ENCODE peak calls at places on chromosomes 7 and 10, in nine cellular contexts. X is endodermal cell, W is A673, A is astrocyte, Y is transverse colon, K is A549, Q is sigmoid colon, N is left ventricle myocardium inferior, T is tibial artery. U is an unnamed sample.

GRCh38 chr10:103660364-103661197 is 167.1 kb downstream of the NEURL1 start:
- DNase-seq in X (no peak), T (peak; percentile 79), Q (peak; percentile 78), K (no peak), W (peak; percentile 36), Y (no peak), A (no peak), N (peak; percentile 39), U (no peak)

GRCh38 chr7:124088590-124088989 is 55.7 kb upstream of the TMEM229A start:
- DNase-seq in T (no peak), Q (no peak), K (no peak), W (no peak), Y (no peak), N (no peak), X (no peak), A (peak; percentile 1), U (no peak)

GRCh38 chr7:116509982-116510579 is 10.5 kb downstream of the CAV2 start:
- DNase-seq in T (no peak), N (no peak), X (no peak), Y (no peak), K (no peak), W (no peak), A (no peak), Q (no peak), U (no peak)

GRCh38 chr10:91551856-91552255 is 81.0 kb downstream of the PPP1R3C start:
- DNase-seq in W (peak; percentile 78), X (peak; percentile 91), N (peak; percentile 37), T (no peak), A (peak; percentile 47), Q (no peak), Y (no peak), K (peak; percentile 35), U (no peak)

GRCh38 chr10:125041856-125042506 is 100.1 kb downstream of the ZRANB1 start:
- DNase-seq in T (no peak), A (no peak), W (peak; percentile 81), K (no peak), X (no peak), Y (no peak), Q (no peak), N (no peak), U (no peak)

GRCh38 chr10:132701099-132701845 is 84.7 kb downstream of the NKX6-2 start:
- DNase-seq in Y (no peak), W (no peak), N (peak; percentile 9), Q (peak; percentile 59), K (no peak), A (no peak), T (peak; percentile 57), X (peak; percentile 38), U (peak; percentile 40)

GRCh38 chr10:729213-729612 is 39.7 kb upstream of the DIP2C start:
- DNase-seq in Y (no peak), N (no peak), Q (no peak), K (no peak), A (no peak), X (no peak), T (no peak), W (no peak), U (no peak)

GRCh38 chr10:118251791-118252190 is 90.3 kb downstream of the FAM204A start:
- DNase-seq in A (peak; percentile 4), W (no peak), Y (no peak), X (no peak), Q (no peak), T (no peak), K (no peak), N (no peak), U (no peak)

GRCh38 chr7:135160858-135161653 is 9.5 kb downstream of the CYREN start:
- DNase-seq in T (no peak), Y (no peak), Q (no peak), X (no peak), W (no peak), N (no peak), A (no peak), K (no peak), U (no peak)

GRCh38 chr7:129851174-129851573 is 101.6 kb downstream of the UBE2H start:
- DNase-seq in T (no peak), Y (no peak), W (no peak), A (no peak), N (no peak), X (no peak), K (no peak), Q (no peak), U (no peak)

GRCh38 chr10:70589762-70590662 is 12.5 kb downstream of the PRF1 start:
- DNase-seq in Y (no peak), T (no peak), X (no peak), N (peak; percentile 67), A (peak; percentile 51), Q (no peak), K (no peak), W (no peak), U (no peak)

GRCh38 chr7:101804642-101805401 is 12.6 kb upstream of the CUX1 start:
- DNase-seq in W (no peak), T (no peak), N (no peak), K (peak; percentile 49), Q (no peak), X (peak; percentile 92), Y (peak; percentile 34), A (peak; percentile 24), U (no peak)

GRCh38 chr10:114030140-114030539 is 13.5 kb upstream of the ADRB1 start:
- DNase-seq in Y (no peak), Q (no peak), A (no peak), K (no peak), W (no peak), T (no peak), N (no peak), X (no peak), U (no peak)

GRCh38 chr7:36280840-36281812 is 108.5 kb upstream of the ANLN start:
- DNase-seq in N (peak; percentile 62), T (peak; percentile 86), X (peak; percentile 86), Q (peak; percentile 90), K (peak; percentile 85), Y (peak; percentile 73), A (peak; percentile 87), W (peak; percentile 60), U (no peak)

GRCh38 chr7:45573199-45573598 is 969 bp upstream of the ADCY1 start:
- DNase-seq in N (no peak), Y (no peak), W (no peak), T (peak; percentile 47), K (no peak), Q (no peak), X (peak; percentile 46), A (no peak), U (no peak)

GRCh38 chr10:100744136-100744979 is 1.0 kb upstream of the PAX2 start:
- DNase-seq in W (peak; percentile 58), N (no peak), X (peak; percentile 71), A (no peak), T (no peak), Q (peak; percentile 53), K (peak; percentile 33), Y (no peak), U (no peak)
- H3K4me1 ChIP-seq in W (peaks cover 26% of the 10 kb centered on the region), N (peaks cover 75% of the 10 kb centered on the region), X (peaks cover 18% of the 10 kb centered on the region), A (no peaks in the 10 kb centered on the region), T (peaks cover 54% of the 10 kb centered on the region), Q (peaks cover 64% of the 10 kb centered on the region), K (peaks cover 29% of the 10 kb centered on the region), Y (peaks cover 14% of the 10 kb centered on the region), U (peaks cover 27% of the 10 kb centered on the region)

GRCh38 chr7:54991341-54991740 is 27.5 kb upstream of the EGFR start:
- DNase-seq in T (no peak), N (no peak), A (no peak), X (no peak), K (no peak), Q (no peak), Y (no peak), W (no peak), U (no peak)

GRCh38 chr7:54995631-54996340 is 23.0 kb upstream of the EGFR start:
- DNase-seq in W (no peak), N (no peak), X (no peak), Q (no peak), Y (no peak), T (no peak), A (peak; percentile 81), K (peak; percentile 74), U (no peak)

GRCh38 chr7:54992876-54993490 is 25.8 kb upstream of the EGFR start:
- DNase-seq in X (no peak), T (no peak), Q (no peak), K (no peak), W (no peak), N (no peak), A (no peak), Y (no peak), U (no peak)

GRCh38 chr7:54995166-54995565 is 23.7 kb upstream of the EGFR start:
- DNase-seq in X (no peak), W (no peak), Y (no peak), A (no peak), N (no peak), K (no peak), T (no peak), Q (no peak), U (no peak)

GRCh38 chr7:54996391-54996790 is 22.4 kb upstream of the EGFR start:
- DNase-seq in T (no peak), Y (no peak), X (no peak), K (no peak), Q (no peak), N (no peak), A (no peak), W (no peak), U (no peak)
- TF ChIP-seq CTCF in T (no peak), Y (no peak), X (no peak), K (no peak), Q (no peak), N (no peak), A (no peak), W (no peak), U (no peak)

GRCh38 chr10:68988530-68989316 is at the start of gene KIFBP:
- DNase-seq in X (peak; percentile 98), Q (peak; percentile 97), Y (peak; percentile 94), N (peak; percentile 91), K (peak; percentile 98), A (peak; percentile 99), T (peak; percentile 97), W (peak; percentile 99), U (peak; percentile 96)
- H3K4me1 ChIP-seq in X (peaks cover 2% of the 10 kb centered on the region), Q (peaks cover 47% of the 10 kb centered on the region), Y (peaks cover 5% of the 10 kb centered on the region), N (peaks cover 58% of the 10 kb centered on the region), K (peaks cover 30% of the 10 kb centered on the region), A (peaks cover 20% of the 10 kb centered on the region), T (peaks cover 41% of the 10 kb centered on the region), W (peaks cover 8% of the 10 kb centered on the region), U (peaks cover 8% of the 10 kb centered on the region)

GRCh38 chr7:114206688-114207087 is 207.9 kb upstream of the FOXP2 start:
- DNase-seq in A (no peak), Y (no peak), Q (no peak), K (no peak), X (no peak), W (no peak), N (no peak), T (no peak), U (no peak)

GRCh38 chr7:114214454-114214853 is 200.2 kb upstream of the FOXP2 start:
- DNase-seq in X (no peak), T (no peak), Y (no peak), W (no peak), Q (no peak), N (no peak), K (no peak), A (no peak), U (no peak)

GRCh38 chr7:114212753-114213439 is 201.7 kb upstream of the FOXP2 start:
- DNase-seq in A (peak; percentile 23), T (no peak), Y (no peak), W (no peak), Q (no peak), X (no peak), K (no peak), N (no peak), U (no peak)

DNA sequence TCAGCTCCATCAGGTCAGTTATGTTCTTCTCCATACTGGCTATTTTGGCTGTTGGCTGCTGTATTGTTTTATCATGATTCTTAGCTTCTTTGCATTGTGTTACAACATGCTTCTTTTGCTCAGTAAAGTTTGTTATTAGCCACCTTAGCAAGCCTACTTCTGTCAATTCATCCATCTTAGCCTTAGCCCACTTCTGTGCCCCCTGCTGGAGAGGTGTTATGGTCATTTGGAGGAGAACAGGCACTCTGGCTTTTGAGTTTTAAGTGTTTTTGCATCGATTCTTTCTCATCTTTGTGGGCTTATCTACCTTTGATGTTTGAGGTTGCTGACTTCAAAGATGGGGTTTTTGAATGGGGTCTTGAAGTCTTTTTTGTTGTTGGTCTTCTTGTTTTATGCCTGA is 204.6 kb upstream of the FOXP2 start:
- DNase-seq in X (peak; percentile 55), Q (no peak), N (no peak), A (no peak), W (no peak), T (no peak), Y (no peak), K (no peak), U (no peak)
- TF ChIP-seq CTCF in X (peak; percentile 63), Q (no peak), N (no peak), A (no peak), W (no peak), T (no peak), Y (no peak), K (no peak), U (no peak)

U was measured in pancreas.